ENCODE peak calls at places on chromosomes 3 and 15, in eight cellular contexts. F is nephron progenitor cell, D is activated B cell treated with CpG ODN at 0.5 μM for 24 hours, X is body of pancreas, J is AG10803, L is endodermal cell, M is endothelial cell, V is mucosa of descending colon. I is an unnamed sample.
A peak's percentile ranks its signal among the peaks of the same experiment; 100 is the strongest.

GRCh38 chr3:30680789-30681188 is 74.4 kb downstream of the TGFBR2 start:
- DNase-seq in F (no peak), D (no peak), X (no peak), J (peak; percentile 57), L (peak; percentile 63), M (no peak), V (no peak), I (no peak)

GRCh38 chr15:74723754-74724334 is 1.5 kb downstream of the CYP1A1 start:
- DNase-seq in F (peak; percentile 16), D (no peak), X (peak; percentile 8), J (peak; percentile 46), L (peak; percentile 57), M (peak; percentile 37), V (peak; percentile 34), I (peak; percentile 70)

GRCh38 chr15:92839696-92840095 is 60.4 kb upstream of the CHD2 start:
- DNase-seq in F (no peak), D (no peak), X (peak; percentile 28), J (no peak), L (no peak), M (no peak), V (no peak), I (peak; percentile 56)

GRCh38 chr15:101320501-101321052 is 25.5 kb upstream of the SNRPA1 start:
- DNase-seq in F (peak; percentile 47), D (no peak), X (peak; percentile 55), J (peak; percentile 56), L (peak; percentile 85), M (peak; percentile 59), V (peak; percentile 50), I (peak; percentile 68)

GRCh38 chr3:191963182-191963581 is 502.2 kb downstream of the PYDC2 start:
- DNase-seq in F (no peak), D (no peak), X (no peak), J (no peak), L (peak; percentile 92), M (no peak), V (no peak), I (no peak)

GRCh38 chr15:41511331-41512077 is 2.1 kb downstream of the LTK start:
- DNase-seq in F (peak; percentile 41), D (no peak), X (no peak), J (no peak), L (peak; percentile 81), M (no peak), V (peak; percentile 60), I (peak; percentile 55)

GRCh38 chr15:85094685-85095084 is 113.0 kb downstream of the PDE8A start:
- DNase-seq in F (no peak), D (no peak), X (no peak), J (peak; percentile 29), L (no peak), M (no peak), V (no peak), I (no peak)

GRCh38 chr3:59121346-59122144 is 71.7 kb upstream of the CFAP20DC start:
- DNase-seq in F (no peak), D (no peak), X (no peak), J (no peak), L (peak; percentile 55), M (no peak), V (no peak), I (no peak)

DNA sequence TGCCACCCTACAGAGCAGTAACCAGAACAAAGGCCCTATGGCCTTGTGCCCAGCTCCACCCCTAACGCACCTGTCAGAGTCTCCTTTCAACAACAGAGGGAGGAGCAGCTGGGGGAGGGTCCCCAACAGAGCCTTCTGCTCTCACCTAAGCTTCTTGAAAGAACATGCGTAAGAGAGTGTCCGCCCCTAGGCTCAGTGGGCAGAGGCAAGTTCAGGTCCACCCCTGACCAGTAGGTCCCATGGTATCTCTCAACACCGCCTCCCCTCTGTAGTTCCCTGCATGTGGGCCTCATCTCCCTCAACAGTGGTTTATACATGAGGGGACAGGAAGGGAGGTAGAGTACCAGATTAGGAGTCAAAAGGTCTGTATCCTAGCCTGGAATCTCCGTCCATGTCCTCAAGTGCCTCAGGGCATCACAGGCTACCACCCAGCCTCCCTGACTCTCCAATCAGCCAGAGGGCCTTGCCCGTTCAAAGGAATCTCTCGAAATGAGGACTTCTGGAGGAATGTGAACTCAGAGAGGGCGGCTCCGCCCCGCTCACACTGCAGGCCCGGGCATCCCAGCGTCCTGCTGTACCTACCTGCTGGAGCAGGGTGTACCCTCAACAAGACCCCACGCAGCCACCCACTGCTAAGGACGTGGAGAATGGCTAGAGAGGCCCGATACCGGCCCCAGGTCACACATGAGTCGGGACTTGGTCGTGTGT is 680 bp downstream of the POC1A start:
- DNase-seq in F (peak; percentile 45), D (no peak), X (peak; percentile 12), J (peak; percentile 30), L (peak; percentile 85), M (no peak), V (peak; percentile 76), I (no peak)
- TF ChIP-seq CTCF in F (no peak), D (no peak), X (no peak), J (no peak), L (peak; percentile 8), M (no peak), V (no peak), I (no peak)

GRCh38 chr15:47988564-47988963 is 132.2 kb upstream of the SLC24A5 start:
- DNase-seq in F (no peak), D (no peak), X (no peak), J (no peak), L (no peak), M (no peak), V (no peak), I (no peak)
- TF ChIP-seq CTCF in F (no peak), D (no peak), X (no peak), J (no peak), L (peak; percentile 49), M (no peak), V (no peak), I (no peak)

GRCh38 chr15:62059108-62059817 is 984 bp downstream of the VPS13C start:
- DNase-seq in F (no peak), D (no peak), X (no peak), J (peak; percentile 4), L (no peak), M (no peak), V (no peak), I (no peak)
- TF ChIP-seq CTCF in F (peak; percentile 10), D (no peak), X (no peak), J (peak; percentile 32), L (peak; percentile 42), M (no peak), V (no peak), I (no peak)

GRCh38 chr3:113535898-113536297 is 3.5 kb downstream of the SIDT1 start:
- DNase-seq in F (no peak), D (no peak), X (no peak), J (no peak), L (peak; percentile 51), M (no peak), V (no peak), I (no peak)

GRCh38 chr3:113531826-113532697 is at the start of gene SIDT1:
- DNase-seq in F (peak; percentile 12), D (peak; percentile 49), X (peak; percentile 65), J (no peak), L (peak; percentile 65), M (no peak), V (peak; percentile 77), I (peak; percentile 79)

GRCh38 chr3:113533534-113533892 is 1.2 kb downstream of the SIDT1 start:
- DNase-seq in F (no peak), D (no peak), X (no peak), J (no peak), L (no peak), M (no peak), V (peak; percentile 30), I (peak; percentile 41)

GRCh38 chr3:113534365-113534764 is 2.0 kb downstream of the SIDT1 start:
- DNase-seq in F (no peak), D (no peak), X (no peak), J (no peak), L (no peak), M (no peak), V (no peak), I (no peak)

GRCh38 chr3:113532698-113533533 is 561 bp downstream of the SIDT1 start:
- DNase-seq in F (peak; percentile 58), D (peak; percentile 57), X (peak; percentile 28), J (no peak), L (peak; percentile 76), M (peak; percentile 42), V (peak; percentile 48), I (peak; percentile 41)
- TF ChIP-seq CTCF in F (no peak), D (no peak), X (no peak), J (no peak), L (no peak), M (no peak), V (no peak), I (no peak)

DNA sequence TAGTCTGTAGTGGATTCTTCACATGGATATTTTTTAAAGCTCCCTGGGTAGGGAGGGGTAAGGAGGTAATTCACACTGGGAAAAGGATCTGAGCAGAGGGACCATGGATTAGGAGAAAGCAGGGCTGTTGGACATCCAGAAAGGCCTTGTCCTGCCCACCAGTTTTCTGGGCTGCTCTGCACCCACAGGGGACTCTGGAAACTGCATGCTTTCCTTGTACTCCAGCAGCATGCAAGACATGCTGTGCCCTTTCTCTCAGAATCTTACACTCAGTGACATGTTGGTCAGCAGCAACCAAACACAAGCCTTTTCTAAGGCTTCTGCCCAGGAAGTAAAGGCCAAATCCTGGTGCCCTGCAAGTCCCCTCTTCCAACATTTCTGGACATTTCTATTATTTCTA is 2.5 kb upstream of the FBN1 start:
- DNase-seq in F (no peak), D (no peak), X (no peak), J (peak; percentile 70), L (peak; percentile 67), M (peak; percentile 34), V (no peak), I (no peak)
- TF ChIP-seq CTCF in F (no peak), D (no peak), X (no peak), J (peak; percentile 62), L (peak; percentile 55), M (no peak), V (no peak), I (no peak)